ENCODE peak calls at places on chromosome 16, in six cellular contexts. One of them, this sample, is unnamed.

GRCh38 chr16:52912565-52913173 is 140.0 kb downstream of the CHD9NB start:
- DNase-seq in choroid plexus epithelial cell: peak
- DNase-seq in naive thymus-derived CD8-positive, alpha-beta T cell: no peak
- DNase-seq in astrocyte of the hippocampus: peak
- DNase-seq in anterior cingulate cortex: peak
- DNase-seq in stimulated activated CD8-positive, alpha-beta memory T cell treated with anti-CD3 and anti-CD28 coated beads, Interleukin-4, amount 100 ng/mL, for 1 hour: no peak
- DNase-seq in this sample: peak

GRCh38 chr16:595942-596735 is 6.3 kb downstream of the RAB40C start:
- DNase-seq in astrocyte of the hippocampus: no peak
- DNase-seq in naive thymus-derived CD8-positive, alpha-beta T cell: no peak
- DNase-seq in stimulated activated CD8-positive, alpha-beta memory T cell treated with anti-CD3 and anti-CD28 coated beads, Interleukin-4, amount 100 ng/mL, for 1 hour: no peak
- DNase-seq in anterior cingulate cortex: no peak
- DNase-seq in choroid plexus epithelial cell: no peak
- DNase-seq in this sample: no peak

GRCh38 chr16:87436225-87437172 is 44.4 kb downstream of the MAP1LC3B start:
- DNase-seq in astrocyte of the hippocampus: peak
- DNase-seq in stimulated activated CD8-positive, alpha-beta memory T cell treated with anti-CD3 and anti-CD28 coated beads, Interleukin-4, amount 100 ng/mL, for 1 hour: no peak
- DNase-seq in naive thymus-derived CD8-positive, alpha-beta T cell: no peak
- DNase-seq in choroid plexus epithelial cell: peak
- DNase-seq in anterior cingulate cortex: no peak
- DNase-seq in this sample: peak

GRCh38 chr16:81705261-81705660 is 73.8 kb upstream of the PLCG2 start:
- DNase-seq in naive thymus-derived CD8-positive, alpha-beta T cell: no peak
- DNase-seq in astrocyte of the hippocampus: no peak
- DNase-seq in stimulated activated CD8-positive, alpha-beta memory T cell treated with anti-CD3 and anti-CD28 coated beads, Interleukin-4, amount 100 ng/mL, for 1 hour: no peak
- DNase-seq in choroid plexus epithelial cell: no peak
- DNase-seq in anterior cingulate cortex: no peak
- DNase-seq in this sample: no peak

GRCh38 chr16:86052926-86053325 is 154.0 kb downstream of the IRF8 start:
- DNase-seq in choroid plexus epithelial cell: no peak
- DNase-seq in stimulated activated CD8-positive, alpha-beta memory T cell treated with anti-CD3 and anti-CD28 coated beads, Interleukin-4, amount 100 ng/mL, for 1 hour: no peak
- DNase-seq in astrocyte of the hippocampus: no peak
- DNase-seq in anterior cingulate cortex: no peak
- DNase-seq in naive thymus-derived CD8-positive, alpha-beta T cell: no peak
- DNase-seq in this sample: no peak

GRCh38 chr16:67661101-67661661 is 421 bp downstream of the PARD6A start:
- DNase-seq in naive thymus-derived CD8-positive, alpha-beta T cell: no peak
- DNase-seq in astrocyte of the hippocampus: peak
- DNase-seq in stimulated activated CD8-positive, alpha-beta memory T cell treated with anti-CD3 and anti-CD28 coated beads, Interleukin-4, amount 100 ng/mL, for 1 hour: no peak
- DNase-seq in anterior cingulate cortex: no peak
- DNase-seq in choroid plexus epithelial cell: peak
- DNase-seq in this sample: peak

GRCh38 chr16:21946889-21947635 is 6.1 kb upstream of the UQCRC2 start:
- DNase-seq in astrocyte of the hippocampus: no peak
- DNase-seq in naive thymus-derived CD8-positive, alpha-beta T cell: no peak
- DNase-seq in anterior cingulate cortex: peak
- DNase-seq in stimulated activated CD8-positive, alpha-beta memory T cell treated with anti-CD3 and anti-CD28 coated beads, Interleukin-4, amount 100 ng/mL, for 1 hour: no peak
- DNase-seq in choroid plexus epithelial cell: no peak
- DNase-seq in this sample: no peak

GRCh38 chr16:70407811-70408274 is 31.1 kb downstream of the ST3GAL2 start:
- DNase-seq in choroid plexus epithelial cell: no peak
- DNase-seq in naive thymus-derived CD8-positive, alpha-beta T cell: no peak
- DNase-seq in anterior cingulate cortex: no peak
- DNase-seq in astrocyte of the hippocampus: peak
- DNase-seq in stimulated activated CD8-positive, alpha-beta memory T cell treated with anti-CD3 and anti-CD28 coated beads, Interleukin-4, amount 100 ng/mL, for 1 hour: no peak
- DNase-seq in this sample: no peak

GRCh38 chr16:72990003-72990521 is 57.9 kb downstream of the ZFHX3 start:
- DNase-seq in anterior cingulate cortex: peak
- DNase-seq in naive thymus-derived CD8-positive, alpha-beta T cell: no peak
- DNase-seq in choroid plexus epithelial cell: peak
- DNase-seq in stimulated activated CD8-positive, alpha-beta memory T cell treated with anti-CD3 and anti-CD28 coated beads, Interleukin-4, amount 100 ng/mL, for 1 hour: no peak
- DNase-seq in astrocyte of the hippocampus: peak
- DNase-seq in this sample: peak

GRCh38 chr16:66278111-66278531 is 88.4 kb upstream of the CDH5 start:
- DNase-seq in stimulated activated CD8-positive, alpha-beta memory T cell treated with anti-CD3 and anti-CD28 coated beads, Interleukin-4, amount 100 ng/mL, for 1 hour: no peak
- DNase-seq in naive thymus-derived CD8-positive, alpha-beta T cell: no peak
- DNase-seq in astrocyte of the hippocampus: no peak
- DNase-seq in anterior cingulate cortex: no peak
- DNase-seq in choroid plexus epithelial cell: no peak
- DNase-seq in this sample: no peak

GRCh38 chr16:49931931-49932330 is 76.0 kb upstream of the ZNF423 start:
- DNase-seq in choroid plexus epithelial cell: no peak
- DNase-seq in anterior cingulate cortex: no peak
- DNase-seq in stimulated activated CD8-positive, alpha-beta memory T cell treated with anti-CD3 and anti-CD28 coated beads, Interleukin-4, amount 100 ng/mL, for 1 hour: no peak
- DNase-seq in astrocyte of the hippocampus: no peak
- DNase-seq in naive thymus-derived CD8-positive, alpha-beta T cell: no peak
- DNase-seq in this sample: no peak

GRCh38 chr16:2208308-2208707 is 2.4 kb downstream of the BRICD5 start:
- DNase-seq in astrocyte of the hippocampus: no peak
- DNase-seq in choroid plexus epithelial cell: no peak
- DNase-seq in anterior cingulate cortex: no peak
- DNase-seq in naive thymus-derived CD8-positive, alpha-beta T cell: no peak
- DNase-seq in stimulated activated CD8-positive, alpha-beta memory T cell treated with anti-CD3 and anti-CD28 coated beads, Interleukin-4, amount 100 ng/mL, for 1 hour: no peak
- DNase-seq in this sample: no peak

GRCh38 chr16:72938426-72939164 is 109.3 kb downstream of the ZFHX3 start:
- DNase-seq in choroid plexus epithelial cell: peak
- DNase-seq in astrocyte of the hippocampus: peak
- DNase-seq in naive thymus-derived CD8-positive, alpha-beta T cell: no peak
- DNase-seq in anterior cingulate cortex: no peak
- DNase-seq in stimulated activated CD8-positive, alpha-beta memory T cell treated with anti-CD3 and anti-CD28 coated beads, Interleukin-4, amount 100 ng/mL, for 1 hour: no peak
- DNase-seq in this sample: peak

GRCh38 chr16:56388209-56388608 is 37.1 kb downstream of the AMFR start:
- DNase-seq in naive thymus-derived CD8-positive, alpha-beta T cell: no peak
- DNase-seq in stimulated activated CD8-positive, alpha-beta memory T cell treated with anti-CD3 and anti-CD28 coated beads, Interleukin-4, amount 100 ng/mL, for 1 hour: no peak
- DNase-seq in choroid plexus epithelial cell: peak
- DNase-seq in astrocyte of the hippocampus: no peak
- DNase-seq in anterior cingulate cortex: no peak
- DNase-seq in this sample: peak

GRCh38 chr16:78443780-78444422 is 344.4 kb downstream of the WWOX start:
- DNase-seq in stimulated activated CD8-positive, alpha-beta memory T cell treated with anti-CD3 and anti-CD28 coated beads, Interleukin-4, amount 100 ng/mL, for 1 hour: no peak
- DNase-seq in naive thymus-derived CD8-positive, alpha-beta T cell: no peak
- DNase-seq in choroid plexus epithelial cell: peak
- DNase-seq in astrocyte of the hippocampus: peak
- DNase-seq in anterior cingulate cortex: no peak
- DNase-seq in this sample: peak

GRCh38 chr16:57601801-57602478 is 26.5 kb upstream of the ADGRG1 start:
- DNase-seq in astrocyte of the hippocampus: no peak
- DNase-seq in stimulated activated CD8-positive, alpha-beta memory T cell treated with anti-CD3 and anti-CD28 coated beads, Interleukin-4, amount 100 ng/mL, for 1 hour: no peak
- DNase-seq in naive thymus-derived CD8-positive, alpha-beta T cell: peak
- DNase-seq in anterior cingulate cortex: no peak
- DNase-seq in choroid plexus epithelial cell: peak
- DNase-seq in this sample: no peak

GRCh38 chr16:79286646-79287423 is 313.7 kb downstream of the MAF start:
- DNase-seq in anterior cingulate cortex: peak
- DNase-seq in choroid plexus epithelial cell: no peak
- DNase-seq in naive thymus-derived CD8-positive, alpha-beta T cell: no peak
- DNase-seq in stimulated activated CD8-positive, alpha-beta memory T cell treated with anti-CD3 and anti-CD28 coated beads, Interleukin-4, amount 100 ng/mL, for 1 hour: no peak
- DNase-seq in astrocyte of the hippocampus: peak
- DNase-seq in this sample: no peak

GRCh38 chr16:31099860-31100638 is 5.5 kb upstream of the VKORC1 start:
- DNase-seq in naive thymus-derived CD8-positive, alpha-beta T cell: no peak
- DNase-seq in anterior cingulate cortex: no peak
- DNase-seq in choroid plexus epithelial cell: peak
- DNase-seq in astrocyte of the hippocampus: no peak
- DNase-seq in stimulated activated CD8-positive, alpha-beta memory T cell treated with anti-CD3 and anti-CD28 coated beads, Interleukin-4, amount 100 ng/mL, for 1 hour: no peak
- DNase-seq in this sample: peak

This sample was measured in astrocyte of the spinal cord.